ENCODE peak calls at places on chromosome 19, in six cellular contexts. L is astrocyte; O is GM23338; C is NCI-H1930; J is brain microvascular endothelial cell; X is stimulated activated CD4-positive, alpha-beta T cell treated with anti-CD3 and anti-CD28 coated beads, Interleukin-2, amount 100 ng/mL, for 48 hours. T is an unnamed sample.

GRCh38 chr19:57512845-57513244 is 13.1 kb downstream of the ZNF773 start:
- DNase-seq in C (no peak), L (peak), O (peak), X (no peak), J (no peak), T (no peak)

GRCh38 chr19:46202872-46203860 is 26.4 kb upstream of the IGFL1 start:
- DNase-seq in L (no peak), J (no peak), O (no peak), X (no peak), C (no peak), T (no peak)

GRCh38 chr19:37572203-37572602 is 22.4 kb downstream of the ZNF571 start:
- DNase-seq in O (no peak), C (no peak), J (peak), L (no peak), X (no peak), T (no peak)

GRCh38 chr19:32339988-32340874 is 5.2 kb upstream of the ZNF507 start:
- DNase-seq in C (peak), L (no peak), O (peak), J (peak), X (peak), T (peak)

GRCh38 chr19:58477871-58478270 is 1.7 kb downstream of the ZNF446 start:
- DNase-seq in X (no peak), L (no peak), J (no peak), O (no peak), C (no peak), T (no peak)

GRCh38 chr19:1819211-1819975 is 7.3 kb upstream of the ATP8B3 start:
- DNase-seq in C (no peak), X (no peak), J (no peak), L (no peak), O (no peak), T (no peak)

GRCh38 chr19:55680339-55681130 is 5.5 kb downstream of the EPN1 start:
- DNase-seq in L (no peak), C (no peak), O (no peak), J (no peak), X (no peak), T (no peak)

GRCh38 chr19:4386038-4386782 is 14.1 kb downstream of the SH3GL1 start:
- DNase-seq in J (no peak), X (no peak), C (no peak), L (no peak), O (no peak), T (no peak)

GRCh38 chr19:7199613-7200533 is 94.3 kb downstream of the INSR start:
- DNase-seq in C (no peak), L (no peak), O (no peak), X (no peak), J (no peak), T (peak)

GRCh38 chr19:17346109-17346671 is 8.8 kb downstream of the GTPBP3 start:
- DNase-seq in C (no peak), X (peak), O (peak), J (peak), L (no peak), T (peak)

GRCh38 chr19:6234527-6234926 is 45.2 kb downstream of the MLLT1 start:
- DNase-seq in O (no peak), J (no peak), L (no peak), X (no peak), C (no peak), T (no peak)

T was measured in NCI-H526.